ENCODE peak calls at places on chromosomes 2 and 18, in five cellular contexts. X is CD8-positive, alpha-beta T cell; S is astrocyte; L is GM23338; T is lower lobe of right lung. F is an unnamed sample.

GRCh38 chr18:7017013-7017412 is 100.6 kb downstream of the LAMA1 start:
- DNase-seq in X (no peak), S (no peak), T (no peak), L (no peak), F (no peak)

GRCh38 chr18:36889316-36889715 is 60.4 kb downstream of the KIAA1328 start:
- DNase-seq in L (no peak), T (no peak), S (no peak), X (no peak), F (peak; percentile 77)

GRCh38 chr18:13672657-13673056 is 53.7 kb downstream of the FAM210A start:
- DNase-seq in T (no peak), L (no peak), X (no peak), S (peak; percentile 6), F (no peak)

GRCh38 chr2:230324503-230324902 is 2.5 kb upstream of the SP140L start:
- DNase-seq in L (no peak), S (no peak), T (no peak), X (no peak), F (no peak)

GRCh38 chr2:137229834-137230233 is 464.5 kb downstream of the THSD7B start:
- DNase-seq in S (no peak), X (no peak), T (no peak), L (no peak), F (no peak)

GRCh38 chr2:10385501-10385900 is 62.6 kb downstream of the ODC1 start:
- DNase-seq in X (no peak), L (no peak), S (peak; percentile 39), T (no peak), F (no peak)

GRCh38 chr18:58402247-58402646 is 226.6 kb downstream of the ALPK2 start:
- DNase-seq in S (peak; percentile 85), T (no peak), X (no peak), L (no peak), F (peak; percentile 89)

GRCh38 chr2:69798909-69799526 is 30.4 kb upstream of the GMCL1 start:
- DNase-seq in S (peak; percentile 93), X (no peak), T (no peak), L (no peak), F (peak; percentile 77)

GRCh38 chr2:96768083-96768561 is 7.4 kb downstream of the CNNM4 start:
- DNase-seq in T (no peak), L (no peak), S (no peak), X (no peak), F (no peak)

GRCh38 chr2:37441055-37441454 is 96.6 kb downstream of the QPCT start:
- DNase-seq in T (no peak), S (peak; percentile 7), L (no peak), X (no peak), F (no peak)

GRCh38 chr2:189657867-189658266 is 3.4 kb upstream of the ASNSD1 start:
- DNase-seq in X (peak; percentile 56), L (no peak), T (peak; percentile 63), S (peak; percentile 86), F (peak; percentile 81)

GRCh38 chr18:33821503-33821902 is 243.5 kb downstream of the ASXL3 start:
- DNase-seq in T (no peak), S (peak; percentile 67), L (no peak), X (no peak), F (peak; percentile 69)

GRCh38 chr2:119126650-119127049 is 31.9 kb downstream of the C1QL2 start:
- DNase-seq in S (no peak), X (peak; percentile 26), L (peak; percentile 93), T (peak; percentile 66), F (peak; percentile 82)

GRCh38 chr2:232321817-232322559 is 56.6 kb upstream of the ALPP start:
- DNase-seq in X (no peak), T (no peak), S (no peak), L (no peak), F (peak; percentile 85)

GRCh38 chr18:10404148-10404547 is 50.3 kb upstream of the APCDD1 start:
- DNase-seq in S (no peak), T (no peak), X (no peak), L (no peak), F (no peak)

GRCh38 chr2:46858697-46859080 is 56.9 kb downstream of the MCFD2 start:
- DNase-seq in T (no peak), S (peak; percentile 94), L (no peak), X (no peak), F (peak; percentile 89)

GRCh38 chr18:74493689-74494088 is 2.5 kb upstream of the CNDP2 start:
- DNase-seq in T (no peak), L (peak; percentile 61), S (peak; percentile 54), X (peak; percentile 63), F (no peak)

GRCh38 chr2:43737097-43737854 is 36.6 kb upstream of the DYNC2LI1 start:
- DNase-seq in X (no peak), T (no peak), S (peak; percentile 96), L (no peak), F (peak; percentile 38)

GRCh38 chr18:33052886-33053285 is 280.1 kb upstream of the KLHL14 start:
- DNase-seq in X (no peak), T (no peak), L (no peak), S (no peak), F (no peak)

GRCh38 chr2:23330214-23330613 is 54.8 kb upstream of the KLHL29 start:
- DNase-seq in S (no peak), X (no peak), T (no peak), L (peak; percentile 86), F (no peak)

GRCh38 chr2:112314856-112315255 is 39.5 kb downstream of the ZC3H6 start:
- DNase-seq in X (no peak), L (no peak), T (no peak), S (no peak), F (no peak)

GRCh38 chr2:38380397-38381130 is 3.5 kb upstream of the ATL2 start:
- DNase-seq in L (no peak), X (no peak), S (no peak), T (no peak), F (no peak)

GRCh38 chr2:149410701-149411484 is 80.5 kb downstream of the LYPD6 start:
- DNase-seq in T (no peak), L (no peak), S (peak; percentile 94), X (no peak), F (no peak)

GRCh38 chr18:21735452-21736015 is 5.1 kb upstream of the MIB1 start:
- DNase-seq in X (peak; percentile 47), S (no peak), T (peak; percentile 72), L (peak; percentile 90), F (no peak)

GRCh38 chr18:79962311-79962710 is 2.1 kb upstream of the HSBP1L1 start:
- DNase-seq in L (no peak), X (no peak), S (peak; percentile 74), T (peak; percentile 84), F (peak; percentile 98)

GRCh38 chr2:65528241-65528574 is 95.8 kb upstream of the SPRED2 start:
- DNase-seq in S (no peak), T (no peak), X (no peak), L (no peak), F (no peak)

GRCh38 chr2:36172828-36173227 is 182.8 kb upstream of the CRIM1 start:
- DNase-seq in T (no peak), S (peak; percentile 6), X (no peak), L (no peak), F (no peak)

GRCh38 chr2:37149626-37150322 is 7.0 kb downstream of the EIF2AK2 start:
- DNase-seq in X (no peak), S (no peak), L (no peak), T (no peak), F (no peak)

GRCh38 chr2:223526106-223526505 is 76.1 kb downstream of the SCG2 start:
- DNase-seq in L (no peak), S (peak; percentile 36), T (no peak), X (no peak), F (no peak)

GRCh38 chr2:232937278-232937906 is 67.3 kb downstream of the SNORC start:
- DNase-seq in X (no peak), T (no peak), L (no peak), S (peak; percentile 65), F (peak; percentile 93)

GRCh38 chr2:224259831-224260230 is 142.1 kb downstream of the FAM124B start:
- DNase-seq in L (no peak), T (no peak), S (no peak), X (no peak), F (no peak)

DNA sequence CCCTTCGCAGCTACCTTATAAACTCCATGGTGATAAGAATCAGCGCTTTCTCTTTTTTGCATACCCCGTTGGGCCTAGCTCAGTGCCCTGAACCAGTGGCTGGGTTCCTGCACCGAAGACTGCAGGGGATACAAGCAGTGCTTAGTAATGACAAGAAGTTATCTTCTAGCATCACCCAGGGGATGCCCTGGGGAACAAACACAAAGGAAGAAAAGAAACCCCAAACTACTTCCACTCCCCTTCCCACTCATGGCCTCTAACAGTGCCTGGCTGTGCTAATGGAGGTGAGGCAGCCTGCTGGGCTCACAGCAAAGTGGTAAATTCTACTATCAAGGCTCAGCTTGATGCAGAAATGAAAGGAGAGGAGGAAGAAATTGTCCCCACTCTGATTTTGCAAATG is 314.7 kb downstream of the TXNL1 start:
- DNase-seq in X (no peak), L (no peak), T (no peak), S (no peak), F (no peak)
- H3K4me1 ChIP-seq in X (no peaks in the 10 kb centered on the region), L (no peaks in the 10 kb centered on the region), T (peaks cover 5% of the 10 kb centered on the region), S (no peaks in the 10 kb centered on the region), F (peaks cover 14% of the 10 kb centered on the region)

DNA sequence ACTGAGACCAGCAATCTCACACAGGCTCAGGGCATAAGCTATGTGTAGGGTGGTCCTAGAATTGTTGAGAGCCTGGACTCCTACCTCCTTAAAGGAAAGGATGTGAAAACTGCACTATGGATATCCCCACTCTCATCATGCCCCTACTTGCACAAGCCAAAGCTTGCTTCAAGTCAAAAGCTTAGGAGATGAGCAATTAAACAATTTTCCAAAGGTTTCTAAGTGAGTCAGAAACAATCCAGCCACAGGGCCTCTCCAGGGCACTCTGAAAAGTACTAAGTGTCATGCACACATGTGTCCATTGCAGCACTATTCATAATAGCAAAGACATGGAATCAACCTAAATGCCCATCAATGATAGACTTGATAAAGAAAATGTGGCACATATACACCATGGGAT is 215.4 kb downstream of the AFF3 start:
- DNase-seq in T (no peak), L (no peak), S (peak; percentile 42), X (no peak), F (no peak)
- H3K27ac ChIP-seq in T (no peak overlapping the region), L (no peak overlapping the region), S (no peak overlapping the region), X (no peak overlapping the region), F (no peak overlapping the region)

DNA sequence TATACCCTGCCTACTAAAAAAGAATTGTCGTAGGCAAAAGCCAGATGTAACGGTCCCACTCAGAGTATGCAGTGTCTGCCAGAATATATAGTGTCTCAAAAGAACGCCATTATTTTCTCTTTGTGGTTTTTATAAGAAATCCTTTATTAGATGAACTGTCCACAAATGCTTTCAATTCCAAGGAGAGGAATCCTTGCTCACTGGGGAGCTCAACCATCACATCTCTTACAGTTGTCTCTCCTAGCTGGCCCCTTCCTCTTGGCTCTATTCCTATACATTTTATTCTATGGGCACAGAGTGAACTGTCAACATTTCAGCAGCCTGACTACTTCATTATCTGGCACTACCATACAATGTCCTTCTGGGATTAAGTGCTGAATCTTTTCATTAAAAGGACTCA is 96.4 kb upstream of the THOC1 start:
- DNase-seq in T (no peak), L (no peak), X (no peak), S (peak; percentile 27), F (no peak)
- H3K4me1 ChIP-seq in T (peaks cover 25% of the 10 kb centered on the region), L (peaks cover 19% of the 10 kb centered on the region), X (no peaks in the 10 kb centered on the region), S (peaks cover 32% of the 10 kb centered on the region), F (peaks cover 47% of the 10 kb centered on the region)

DNA sequence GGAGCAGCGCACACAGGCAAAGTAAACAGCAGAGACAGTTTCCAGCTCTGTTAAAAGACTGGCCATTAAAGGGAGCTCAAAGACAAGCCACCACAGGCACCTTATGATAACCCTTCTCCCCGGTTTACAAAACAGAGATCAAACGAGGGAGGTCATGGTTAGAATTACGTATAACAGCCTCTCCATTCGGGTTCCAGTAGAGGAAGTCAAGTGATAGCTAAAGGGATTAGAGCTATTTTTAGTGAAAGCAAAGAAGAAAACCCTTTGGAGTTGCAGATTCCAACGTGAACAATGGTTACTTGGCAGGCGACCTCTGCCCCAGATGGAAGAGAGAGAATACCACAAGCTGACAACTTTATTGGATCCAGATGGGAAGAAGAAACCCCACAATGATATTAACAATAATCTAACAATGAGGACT is 31.2 kb upstream of the EDAR start:
- DNase-seq in S (peak; percentile 58), T (no peak), X (no peak), L (peak; percentile 15), F (no peak)
- H3K27ac ChIP-seq in S (no peak overlapping the region), T (no peak overlapping the region), X (no peak overlapping the region), L (no peak overlapping the region), F (no peak overlapping the region)

F was measured in osteoblast.